ENCODE peak calls at places on chromosomes 11 and 22, in seven cellular contexts. A is right lobe of liver, K is WTC11, D is MM.1S, J is IMR-90, P is mesothelial cell of epicardium, S is SK-N-SH. W is an unnamed sample.

GRCh38 chr11:126104420-126104819 is 41.8 kb upstream of the CDON start:
- DNase-seq in A (no peak), J (no peak), S (no peak), K (peak; percentile 85), D (peak; percentile 45), P (no peak), W (no peak)

GRCh38 chr11:124892131-124892530 is 5.5 kb downstream of the ROBO4 start:
- DNase-seq in J (no peak), P (no peak), D (no peak), S (peak; percentile 4), A (peak; percentile 11), K (no peak), W (no peak)

GRCh38 chr11:123185326-123185725 is 9.7 kb downstream of the CLMP start:
- DNase-seq in D (no peak), P (no peak), A (no peak), S (no peak), J (no peak), K (peak; percentile 36), W (no peak)

GRCh38 chr22:32932176-32932575 is 126.0 kb downstream of the SYN3 start:
- DNase-seq in K (no peak), D (no peak), J (peak; percentile 56), S (no peak), P (no peak), A (no peak), W (no peak)

GRCh38 chr11:18974192-18974591 is 35.0 kb upstream of the MRGPRX1 start:
- DNase-seq in S (no peak), P (no peak), K (no peak), J (no peak), A (no peak), D (no peak), W (no peak)

GRCh38 chr11:101127699-101128570 is 1.7 kb downstream of the PGR start:
- DNase-seq in A (peak; percentile 42), J (no peak), P (no peak), S (peak; percentile 28), D (no peak), K (peak; percentile 43), W (no peak)

GRCh38 chr11:71357414-71357813 is 90.8 kb downstream of the DHCR7 start:
- DNase-seq in P (no peak), S (no peak), K (no peak), D (no peak), J (no peak), A (no peak), W (no peak)

GRCh38 chr11:122101625-122102291 is 14.3 kb downstream of the BLID start:
- DNase-seq in K (peak; percentile 60), D (no peak), J (peak; percentile 85), A (no peak), S (peak; percentile 58), P (no peak), W (peak; percentile 80)

GRCh38 chr22:27776410-27776958 is 25.1 kb downstream of the MN1 start:
- DNase-seq in K (no peak), D (no peak), J (no peak), P (no peak), A (no peak), S (peak; percentile 49), W (peak; percentile 65)

GRCh38 chr11:117861151-117862018 is 15.1 kb downstream of the FXYD6 start:
- DNase-seq in K (peak; percentile 89), J (no peak), D (no peak), A (peak; percentile 52), S (peak; percentile 74), P (no peak), W (no peak)

GRCh38 chr22:19940536-19941364 is 822 bp upstream of the COMT start:
- DNase-seq in J (no peak), S (peak; percentile 57), P (no peak), K (no peak), D (no peak), A (peak; percentile 45), W (no peak)

GRCh38 chr11:102664001-102664752 is 39.0 kb upstream of the MMP20 start:
- DNase-seq in D (no peak), S (no peak), P (no peak), A (no peak), K (peak; percentile 47), J (no peak), W (no peak)

GRCh38 chr11:69217276-69218105 is 61.8 kb downstream of the SMIM38 start:
- DNase-seq in J (no peak), D (no peak), P (no peak), S (peak; percentile 64), A (peak; percentile 44), K (peak; percentile 9), W (no peak)

GRCh38 chr11:4658629-4659453 is 15.1 kb downstream of the OR51E1 start:
- DNase-seq in A (no peak), J (peak; percentile 37), S (no peak), K (no peak), P (no peak), D (no peak), W (no peak)

GRCh38 chr22:50293441-50294318 is 13.8 kb downstream of the PLXNB2 start:
- DNase-seq in P (peak; percentile 77), J (peak; percentile 60), K (peak; percentile 85), A (peak; percentile 93), D (no peak), S (peak; percentile 60), W (no peak)

GRCh38 chr22:20746466-20747189 is 27.3 kb upstream of the SERPIND1 start:
- DNase-seq in S (no peak), A (no peak), D (no peak), J (no peak), P (no peak), K (no peak), W (no peak)

GRCh38 chr11:70477607-70478006 is 79.3 kb downstream of the CTTN start:
- DNase-seq in J (no peak), D (no peak), A (no peak), P (no peak), S (peak; percentile 79), K (no peak), W (no peak)

GRCh38 chr11:97751405-97751804 is 1269.3 kb upstream of the CNTN5 start:
- DNase-seq in P (no peak), A (no peak), J (no peak), K (no peak), S (no peak), D (no peak), W (no peak)

GRCh38 chr11:106087815-106088435 is 10.5 kb downstream of the AASDHPPT start:
- DNase-seq in S (peak; percentile 15), P (no peak), J (peak; percentile 65), K (peak; percentile 42), D (peak; percentile 52), A (peak; percentile 47), W (no peak)

GRCh38 chr11:130644187-130644586 is 195.7 kb downstream of the ADAMTS15 start:
- DNase-seq in P (no peak), J (no peak), A (no peak), D (no peak), K (peak; percentile 55), S (no peak), W (no peak)

GRCh38 chr11:127943763-127944162 is 643.6 kb downstream of the ETS1 start:
- DNase-seq in D (no peak), P (no peak), A (no peak), K (no peak), S (no peak), J (no peak), W (no peak)

GRCh38 chr11:19988598-19988997 is 171.7 kb downstream of the DBX1 start:
- DNase-seq in S (no peak), A (no peak), D (no peak), J (peak; percentile 92), P (no peak), K (peak; percentile 40), W (peak; percentile 61)

GRCh38 chr11:128304666-128305485 is 282.5 kb downstream of the ETS1 start:
- DNase-seq in S (no peak), J (no peak), A (no peak), P (no peak), D (no peak), K (no peak), W (no peak)

GRCh38 chr22:28956506-28956905 is 73.1 kb downstream of the ZNRF3 start:
- DNase-seq in A (no peak), P (no peak), S (no peak), D (peak; percentile 19), J (no peak), K (no peak), W (no peak)

GRCh38 chr11:72641900-72642814 is 32.1 kb downstream of the PDE2A start:
- DNase-seq in P (no peak), A (peak; percentile 56), J (no peak), D (peak; percentile 12), S (peak; percentile 91), K (peak; percentile 37), W (no peak)

GRCh38 chr11:944711-945470 is 19.2 kb downstream of the AP2A2 start:
- DNase-seq in J (peak; percentile 45), D (no peak), P (no peak), S (no peak), K (peak; percentile 72), A (no peak), W (no peak)
- TF ChIP-seq CTCF in J (peak; percentile 34), D (no peak), P (no peak), S (no peak), K (no peak), A (no peak), W (peak; percentile 10)

GRCh38 chr22:22746061-22746962 is 101.9 kb downstream of the GGTLC2 start:
- DNase-seq in J (no peak), P (no peak), A (peak; percentile 38), K (no peak), S (no peak), D (no peak), W (no peak)

GRCh38 chr22:22744412-22745224 is 100.2 kb downstream of the GGTLC2 start:
- DNase-seq in S (no peak), D (no peak), P (no peak), J (no peak), A (no peak), K (no peak), W (no peak)

GRCh38 chr22:22746963-22747933 is 102.8 kb downstream of the GGTLC2 start:
- DNase-seq in D (peak; percentile 67), S (no peak), K (no peak), J (no peak), A (no peak), P (no peak), W (no peak)

GRCh38 chr22:22743128-22743760 is 98.8 kb downstream of the GGTLC2 start:
- DNase-seq in S (no peak), P (no peak), J (no peak), A (no peak), D (no peak), K (no peak), W (no peak)

GRCh38 chr22:22745225-22746060 is 101.0 kb downstream of the GGTLC2 start:
- DNase-seq in K (peak; percentile 74), A (peak; percentile 61), D (peak; percentile 72), P (no peak), S (peak; percentile 28), J (peak; percentile 19), W (no peak)
- TF ChIP-seq CTCF in K (peak; percentile 35), A (peak; percentile 57), D (peak; percentile 71), P (no peak), S (peak; percentile 56), J (peak; percentile 54), W (peak; percentile 62)

GRCh38 chr11:75431533-75432525 is 1.2 kb downstream of the KLHL35 start:
- DNase-seq in K (peak; percentile 36), D (no peak), J (no peak), P (no peak), A (no peak), S (peak; percentile 55), W (no peak)
- TF ChIP-seq CTCF in K (no peak), D (no peak), J (no peak), P (no peak), A (no peak), S (no peak), W (no peak)

DNA sequence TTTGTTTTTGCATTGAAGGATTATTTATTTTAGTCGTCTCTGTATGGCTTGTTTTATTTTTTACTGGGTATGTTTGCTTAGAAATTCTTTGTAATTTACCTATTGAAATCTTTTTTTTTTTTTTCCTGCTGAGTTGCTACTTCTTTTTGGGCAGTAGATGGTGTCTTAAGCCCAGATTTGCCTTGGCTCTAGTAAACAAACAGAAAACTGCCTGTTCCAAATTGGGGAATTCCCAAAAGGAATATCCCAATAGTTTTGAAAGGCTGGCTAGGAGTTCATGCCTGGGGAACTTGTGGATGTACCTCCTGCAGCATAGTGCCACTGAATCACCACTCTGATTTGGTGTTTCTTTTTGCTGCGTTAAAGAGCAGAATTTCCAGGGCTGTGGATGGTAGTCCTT is 17.7 kb downstream of the PAMR1 start:
- DNase-seq in J (no peak), A (no peak), S (no peak), D (no peak), P (no peak), K (no peak), W (no peak)
- TF ChIP-seq CTCF in J (peak; percentile 30), A (no peak), S (peak; percentile 25), D (no peak), P (no peak), K (no peak), W (no peak)

W was measured in AG09319.